ENCODE peak calls at places on chromosomes 5 and 9, in eight cellular contexts. R is SHP77; B is GM23248; O is T-helper 1 cell; I is fibroblast of the aortic adventitia; D is WTC11; K is lower leg skin; U is stimulated activated naive CD4-positive, alpha-beta T cell treated with Interleukin-2 at 50 U/mL for 16 hours. J is an unnamed sample.

GRCh38 chr9:79023134-79023577 is 548.6 kb upstream of the TLE4 start:
- DNase-seq in R (no peak), B (peak; percentile 84), O (no peak), I (peak; percentile 58), D (no peak), K (no peak), U (no peak), J (no peak)

GRCh38 chr5:170427672-170428236 is 38.6 kb upstream of the KCNMB1 start:
- DNase-seq in R (no peak), B (no peak), O (no peak), I (peak; percentile 9), D (no peak), K (no peak), U (no peak), J (no peak)

GRCh38 chr9:74528207-74528606 is 31.1 kb downstream of the RORB start:
- DNase-seq in R (no peak), B (no peak), O (no peak), I (no peak), D (no peak), K (no peak), U (no peak), J (no peak)

GRCh38 chr5:16659536-16659935 is 42.7 kb upstream of the RETREG1 start:
- DNase-seq in R (no peak), B (no peak), O (no peak), I (peak; percentile 28), D (no peak), K (no peak), U (no peak), J (no peak)

GRCh38 chr9:3962467-3962866 is 337.4 kb downstream of the GLIS3 start:
- DNase-seq in R (peak; percentile 5), B (peak; percentile 61), O (no peak), I (peak; percentile 40), D (no peak), K (no peak), U (no peak), J (no peak)

GRCh38 chr9:126049896-126050604 is 276.6 kb upstream of the MVB12B start:
- DNase-seq in R (no peak), B (no peak), O (no peak), I (no peak), D (no peak), K (no peak), U (no peak), J (no peak)

GRCh38 chr9:90767523-90768100 is 34.0 kb upstream of the SYK start:
- DNase-seq in R (no peak), B (no peak), O (no peak), I (no peak), D (no peak), K (no peak), U (no peak), J (no peak)

GRCh38 chr5:10705736-10706135 is 55.3 kb downstream of the DAP start:
- DNase-seq in R (no peak), B (peak; percentile 25), O (no peak), I (no peak), D (no peak), K (no peak), U (no peak), J (no peak)

GRCh38 chr9:107214381-107214780 is 68.7 kb upstream of the RAD23B start:
- DNase-seq in R (no peak), B (no peak), O (no peak), I (no peak), D (no peak), K (no peak), U (no peak), J (no peak)

GRCh38 chr5:1910081-1910760 is 27.5 kb upstream of the IRX4 start:
- DNase-seq in R (no peak), B (no peak), O (no peak), I (no peak), D (no peak), K (no peak), U (no peak), J (no peak)

GRCh38 chr9:84140535-84141101 is 160.0 kb downstream of the RMI1 start:
- DNase-seq in R (no peak), B (peak; percentile 40), O (no peak), I (peak; percentile 27), D (peak; percentile 63), K (no peak), U (no peak), J (no peak)

GRCh38 chr9:136860529-136860928 is 5.6 kb downstream of the EDF1 start:
- DNase-seq in R (no peak), B (no peak), O (no peak), I (no peak), D (no peak), K (no peak), U (no peak), J (no peak)

GRCh38 chr5:32843532-32843895 is 132.4 kb downstream of the NPR3 start:
- DNase-seq in R (no peak), B (no peak), O (no peak), I (peak; percentile 43), D (no peak), K (no peak), U (no peak), J (no peak)

GRCh38 chr9:137382444-137382727 is 40.6 kb downstream of the EXD3 start:
- DNase-seq in R (no peak), B (no peak), O (no peak), I (no peak), D (no peak), K (no peak), U (no peak), J (no peak)

GRCh38 chr5:150649108-150649827 is 8.8 kb downstream of the SYNPO start:
- DNase-seq in R (no peak), B (no peak), O (no peak), I (no peak), D (no peak), K (no peak), U (no peak), J (no peak)

GRCh38 chr5:33303696-33304095 is 137.1 kb upstream of the TARS1 start:
- DNase-seq in R (no peak), B (no peak), O (no peak), I (no peak), D (no peak), K (no peak), U (no peak), J (no peak)

GRCh38 chr9:125141251-125141650 is 2.1 kb downstream of the SCAI start:
- DNase-seq in R (no peak), B (peak; percentile 62), O (no peak), I (peak; percentile 33), D (no peak), K (no peak), U (no peak), J (no peak)

GRCh38 chr5:175698401-175699115 is 40.7 kb downstream of the HRH2 start:
- DNase-seq in R (no peak), B (no peak), O (no peak), I (no peak), D (no peak), K (no peak), U (no peak), J (no peak)

GRCh38 chr5:76999451-76999850 is 30.8 kb upstream of the AGGF1 start:
- DNase-seq in R (no peak), B (peak; percentile 86), O (no peak), I (peak; percentile 56), D (no peak), K (no peak), U (no peak), J (no peak)

GRCh38 chr5:378976-379742 is 57.6 kb downstream of the AHRR start:
- DNase-seq in R (no peak), B (peak; percentile 81), O (no peak), I (peak; percentile 62), D (peak; percentile 8), K (no peak), U (no peak), J (no peak)

GRCh38 chr9:87118594-87118993 is 171.3 kb upstream of the GAS1 start:
- DNase-seq in R (no peak), B (no peak), O (no peak), I (no peak), D (no peak), K (no peak), U (no peak), J (no peak)

GRCh38 chr9:92711844-92712243 is 41.9 kb upstream of the IPPK start:
- DNase-seq in R (no peak), B (no peak), O (no peak), I (no peak), D (no peak), K (no peak), U (peak; percentile 27), J (no peak)

GRCh38 chr9:92265159-92265558 is 28.3 kb downstream of the IARS1 start:
- DNase-seq in R (no peak), B (peak; percentile 77), O (no peak), I (no peak), D (no peak), K (no peak), U (no peak), J (no peak)

GRCh38 chr9:36323926-36324325 is 65.7 kb upstream of the GNE start:
- DNase-seq in R (no peak), B (no peak), O (no peak), I (no peak), D (no peak), K (no peak), U (no peak), J (no peak)

GRCh38 chr9:3646226-3646625 is 120.4 kb upstream of the RFX3 start:
- DNase-seq in R (no peak), B (no peak), O (no peak), I (no peak), D (no peak), K (no peak), U (no peak), J (no peak)

GRCh38 chr9:118362596-118362995 is 658.4 kb downstream of the TLR4 start:
- DNase-seq in R (no peak), B (peak; percentile 2), O (no peak), I (no peak), D (no peak), K (no peak), U (no peak), J (no peak)

GRCh38 chr9:69139596-69139995 is 34.5 kb upstream of the TJP2 start:
- DNase-seq in R (no peak), B (no peak), O (no peak), I (no peak), D (no peak), K (peak; percentile 10), U (no peak), J (no peak)

GRCh38 chr9:129773262-129774048 is 20.6 kb upstream of the PTGES start:
- DNase-seq in R (no peak), B (peak; percentile 68), O (no peak), I (peak; percentile 45), D (no peak), K (peak; percentile 19), U (no peak), J (no peak)

GRCh38 chr5:157387683-157388093 is 72.3 kb upstream of the NIPAL4 start:
- DNase-seq in R (no peak), B (peak; percentile 90), O (no peak), I (peak; percentile 97), D (no peak), K (peak; percentile 45), U (no peak), J (no peak)